ENCODE peak calls at places on chromosomes 13 and 19, in eight cellular contexts. O is fibroblast of lung; G is ascending aorta; V is CD4-positive, CD25-positive, alpha-beta regulatory T cell; D is A549; N is neural progenitor cell; U is HCT116; K is GM23248. P is an unnamed sample.
A peak's percentile ranks its signal among the peaks of the same experiment; 100 is the strongest.

GRCh38 chr13:33751151-33751550 is 66.8 kb upstream of the RFC3 start:
- DNase-seq in K (peak; percentile 75), D (no peak), G (no peak), U (no peak), N (no peak), O (peak; percentile 88), V (no peak), P (no peak)

GRCh38 chr19:1704339-1704738 is 49.0 kb upstream of the ONECUT3 start:
- DNase-seq in O (no peak), D (no peak), U (no peak), G (no peak), K (no peak), V (no peak), N (no peak), P (no peak)

GRCh38 chr13:46295531-46296464 is 84.1 kb downstream of the LRRC63 start:
- DNase-seq in U (no peak), V (peak; percentile 75), N (no peak), O (peak; percentile 96), D (no peak), K (peak; percentile 97), G (peak; percentile 81), P (peak; percentile 28)

GRCh38 chr13:104320446-104320845 is 1254.2 kb upstream of the SLC10A2 start:
- DNase-seq in U (no peak), V (no peak), O (peak; percentile 43), N (no peak), G (no peak), K (no peak), D (no peak), P (no peak)

GRCh38 chr13:33612641-33613638 is 205.0 kb upstream of the RFC3 start:
- DNase-seq in G (no peak), D (no peak), U (no peak), K (no peak), V (peak; percentile 74), N (no peak), O (no peak), P (no peak)

GRCh38 chr19:16078311-16078758 is 2.0 kb downstream of the TPM4 start:
- DNase-seq in V (peak; percentile 53), O (peak; percentile 69), G (peak; percentile 75), N (peak; percentile 61), K (peak; percentile 88), D (peak; percentile 56), U (no peak), P (no peak)

GRCh38 chr13:100490692-100491091 is 97.9 kb downstream of the GGACT start:
- DNase-seq in O (peak; percentile 34), N (peak; percentile 43), G (no peak), K (no peak), V (no peak), U (peak; percentile 16), D (no peak), P (no peak)

GRCh38 chr13:108987488-108987887 is 358.1 kb downstream of the MYO16 start:
- DNase-seq in G (no peak), U (no peak), N (no peak), V (no peak), K (peak; percentile 7), O (peak; percentile 46), D (no peak), P (no peak)

GRCh38 chr19:33717878-33718277 is 78.8 kb upstream of the KCTD15 start:
- DNase-seq in K (no peak), G (no peak), V (no peak), D (no peak), O (no peak), N (no peak), U (no peak), P (no peak)

GRCh38 chr19:1882089-1882785 is 3.1 kb downstream of the ABHD17A start:
- DNase-seq in D (no peak), G (peak; percentile 66), V (peak; percentile 90), N (peak; percentile 36), O (no peak), U (no peak), K (no peak), P (peak; percentile 94)

GRCh38 chr19:48962029-48962848 is 2.9 kb upstream of the FTL start:
- DNase-seq in O (no peak), G (no peak), K (peak; percentile 59), V (peak; percentile 78), D (peak; percentile 94), N (no peak), U (no peak), P (no peak)

GRCh38 chr19:15812059-15812722 is 3.3 kb downstream of the OR10H1 start:
- DNase-seq in N (no peak), G (no peak), U (peak; percentile 72), V (peak; percentile 34), K (no peak), D (peak; percentile 36), O (no peak), P (no peak)

GRCh38 chr19:5074830-5075394 is 106.0 kb downstream of the KDM4B start:
- DNase-seq in K (no peak), U (no peak), V (no peak), N (no peak), O (no peak), D (no peak), G (no peak), P (no peak)

GRCh38 chr19:49113762-49114629 is at the start of gene LIN7B:
- DNase-seq in U (peak; percentile 52), O (peak; percentile 43), G (peak; percentile 81), D (peak; percentile 85), K (peak; percentile 89), N (peak; percentile 84), V (peak; percentile 66), P (peak; percentile 85)

GRCh38 chr19:12777217-12778019 is 2.1 kb upstream of the HOOK2 start:
- DNase-seq in V (peak; percentile 81), G (peak; percentile 89), N (peak; percentile 89), K (peak; percentile 87), D (peak; percentile 77), U (no peak), O (peak; percentile 64), P (peak; percentile 89)

GRCh38 chr13:33292712-33293111 is 7.2 kb upstream of the STARD13 start:
- DNase-seq in V (no peak), N (no peak), G (no peak), D (no peak), K (no peak), U (no peak), O (no peak), P (no peak)

DNA sequence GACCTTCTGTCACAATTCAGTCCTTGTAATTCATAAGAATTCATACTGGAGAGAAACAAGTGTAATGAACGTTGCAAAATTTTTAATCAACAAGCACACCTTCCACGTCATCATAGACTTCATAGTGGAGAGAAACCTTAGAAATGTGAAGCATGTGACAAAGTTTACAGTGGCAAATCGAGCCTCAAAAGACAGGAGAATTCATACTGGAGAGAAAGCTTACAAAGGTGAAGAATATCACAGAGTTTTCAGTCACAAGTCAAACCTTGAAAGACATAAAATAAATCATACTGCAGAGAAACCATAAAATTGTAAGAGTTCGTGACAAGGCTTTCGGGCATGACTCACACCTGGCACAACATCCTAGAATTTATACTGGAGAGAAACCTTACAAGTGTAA is 24.6 kb downstream of the ZNF813 start:
- DNase-seq in U (no peak), O (no peak), G (no peak), K (no peak), D (no peak), N (no peak), V (no peak), P (no peak)
- H3K9me3 ChIP-seq in U (no peaks in the 10 kb centered on the region), O (no peaks in the 10 kb centered on the region), G (peaks cover 90% of the 10 kb centered on the region), K (no peaks in the 10 kb centered on the region), D (peaks cover 66% of the 10 kb centered on the region), N (no peaks in the 10 kb centered on the region), V (peaks cover 79% of the 10 kb centered on the region), P (peaks cover 6% of the 10 kb centered on the region)

DNA sequence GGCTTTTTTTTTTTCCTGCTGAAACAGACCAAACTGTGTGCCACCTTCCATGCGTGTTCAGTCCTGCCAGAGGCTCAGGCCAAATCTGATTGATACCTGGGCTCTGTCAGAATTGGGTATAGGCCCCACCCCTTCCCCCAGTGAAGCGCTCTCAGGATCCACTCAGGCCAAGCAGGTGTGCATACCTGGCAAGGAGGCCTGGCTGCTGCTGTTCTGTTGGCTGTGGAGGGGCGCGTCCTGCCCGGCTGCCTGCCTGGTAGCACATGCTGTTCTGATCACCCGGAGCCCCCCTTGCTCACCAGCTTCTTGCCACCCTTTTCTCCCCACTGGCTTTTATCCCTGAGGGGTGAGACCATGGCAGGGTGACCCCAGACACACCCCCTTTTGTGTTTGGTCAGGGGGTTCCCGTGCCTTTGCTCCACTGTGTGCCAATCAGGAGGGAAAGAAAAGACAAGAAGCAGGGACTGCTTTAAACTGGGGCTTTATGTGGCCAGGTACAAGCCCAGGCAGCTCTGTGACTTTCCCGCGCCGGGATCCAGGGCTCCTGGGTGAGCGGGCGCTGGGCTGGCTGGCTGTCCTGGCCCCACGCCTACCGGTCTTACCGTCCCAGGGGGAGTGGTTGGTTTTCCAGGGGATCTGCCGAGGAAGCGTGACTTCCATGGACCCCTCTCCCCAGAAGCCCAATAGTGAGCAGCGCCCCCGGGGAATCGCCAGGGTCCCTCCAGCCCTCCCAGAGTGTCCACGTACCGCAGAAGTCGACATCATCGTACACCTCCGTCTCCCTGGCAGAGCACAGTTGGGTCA is 12.6 kb downstream of the PRAM1 start:
- DNase-seq in K (no peak), V (no peak), O (no peak), G (no peak), U (no peak), N (no peak), D (no peak), P (no peak)
- H3K4me3 ChIP-seq in K (no peak overlapping the region), V (no peak overlapping the region), O (no peak overlapping the region), G (no peak overlapping the region), U (no peak overlapping the region), N (no peak overlapping the region), D (no peak overlapping the region), P (no peak overlapping the region)

GRCh38 chr13:110860986-110861385 is 53.9 kb downstream of the ANKRD10 start:
- DNase-seq in D (no peak), O (no peak), G (no peak), K (no peak), V (no peak), N (no peak), U (no peak), P (no peak)
- H3K9me3 ChIP-seq in D (peaks cover 2% of the 10 kb centered on the region), O (no peaks in the 10 kb centered on the region), G (peaks cover 7% of the 10 kb centered on the region), K (no peaks in the 10 kb centered on the region), V (no peaks in the 10 kb centered on the region), N (no peaks in the 10 kb centered on the region), U (no peaks in the 10 kb centered on the region), P (no peaks in the 10 kb centered on the region)

GRCh38 chr19:18586311-18586710 is 2.3 kb upstream of the REX1BD start:
- DNase-seq in U (no peak), K (peak; percentile 26), G (no peak), V (no peak), N (no peak), D (no peak), O (no peak), P (no peak)

GRCh38 chr19:18587962-18588610 is 512 bp upstream of the REX1BD start:
- DNase-seq in U (no peak), D (no peak), K (peak; percentile 59), G (no peak), V (no peak), N (no peak), O (no peak), P (no peak)

GRCh38 chr19:18588611-18589379 is at the start of gene REX1BD:
- DNase-seq in V (peak; percentile 89), G (peak; percentile 90), U (no peak), D (peak; percentile 83), N (peak; percentile 92), K (peak; percentile 87), O (peak; percentile 75), P (peak; percentile 86)

GRCh38 chr19:18589380-18590272 is 1.0 kb downstream of the REX1BD start:
- DNase-seq in U (peak; percentile 73), K (peak; percentile 91), D (peak; percentile 82), O (peak; percentile 68), N (peak; percentile 90), V (peak; percentile 86), G (peak; percentile 86), P (no peak)

DNA sequence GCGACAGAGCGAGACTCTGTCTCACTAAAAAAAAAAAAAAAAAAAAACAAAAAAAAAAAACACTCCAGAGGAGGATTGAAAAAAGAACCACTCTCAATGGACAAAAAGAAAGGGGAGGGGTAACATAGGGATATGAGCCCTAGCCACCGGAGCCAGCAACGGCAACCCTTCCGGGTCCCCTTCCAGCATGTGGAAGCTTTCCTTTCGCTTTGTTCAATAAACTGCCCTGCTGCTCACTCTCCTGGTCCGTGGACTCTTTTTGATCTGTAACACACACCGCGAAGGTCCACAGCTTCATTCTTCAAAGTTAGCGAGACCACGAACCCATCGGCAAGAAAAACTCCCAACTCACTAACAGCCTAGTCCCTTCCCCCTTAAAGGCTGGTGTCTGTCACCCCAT is 1.0 kb upstream of the REX1BD start:
- DNase-seq in K (no peak), N (no peak), G (no peak), D (no peak), O (no peak), U (no peak), V (no peak), P (no peak)
- H3K4me3 ChIP-seq in K (no peak overlapping the region), N (no peak overlapping the region), G (no peak overlapping the region), D (no peak overlapping the region), O (no peak overlapping the region), U (no peak overlapping the region), V (no peak overlapping the region), P (peak overlapping the region; percentile 72)

P was measured in naive thymus-derived CD4-positive, alpha-beta T cell.